ENCODE peak calls at places on chromosomes 7 and 10, in four cellular contexts. Z is NCI-H2029, O is Karpas-422, M is mammary epithelial cell. R is an unnamed sample.

GRCh38 chr10:110530131-110530831 is 32.6 kb downstream of the DUSP5 start:
- DNase-seq in Z (no peak), O (no peak), M (peak), R (no peak)

GRCh38 chr7:102236592-102237287 is 49.9 kb upstream of the SH2B2 start:
- DNase-seq in O (peak), M (peak), Z (peak), R (peak)

GRCh38 chr7:122893486-122893885 is 7.2 kb upstream of the CADPS2 start:
- DNase-seq in Z (no peak), M (no peak), O (no peak), R (no peak)

GRCh38 chr10:46554166-46554781 is 2.2 kb downstream of the GPRIN2 start:
- DNase-seq in Z (no peak), O (no peak), M (no peak), R (no peak)

GRCh38 chr7:17440831-17441230 is 142.4 kb downstream of the AHR start:
- DNase-seq in M (no peak), Z (no peak), O (no peak), R (no peak)

GRCh38 chr7:140238778-140239652 is 62.2 kb upstream of the KDM7A start:
- DNase-seq in O (no peak), M (no peak), Z (peak), R (no peak)

GRCh38 chr10:93376372-93377296 is 105.5 kb downstream of the MYOF start:
- DNase-seq in O (peak), M (peak), Z (peak), R (no peak)

GRCh38 chr10:79406683-79407396 is 38.6 kb downstream of the ZCCHC24 start:
- DNase-seq in M (no peak), Z (no peak), O (peak), R (no peak)

GRCh38 chr10:35667971-35668370 is 25.9 kb upstream of the FZD8 start:
- DNase-seq in O (no peak), M (no peak), Z (no peak), R (no peak)

GRCh38 chr7:2650451-2650850 is 18.7 kb downstream of the TTYH3 start:
- DNase-seq in O (no peak), Z (no peak), M (no peak), R (no peak)

R was measured in SK-N-MC.